ENCODE peak calls at places on chromosomes 16 and 17, in nine cellular contexts. H is GM04504, N is KG1, W is fibroblast of lung, A is activated B cell treated with CpG ODN at 0.5 μM for 24 hours, Q is kidney, Z is EH, K is WTC11, I is HCEC 1CT. S is an unnamed sample.

GRCh38 chr17:45001310-45001709 is 33.2 kb upstream of the C1QL1 start:
- DNase-seq in Q (no peak), H (no peak), K (no peak), Z (no peak), W (no peak), A (no peak), I (no peak), N (no peak), S (no peak)

GRCh38 chr17:7314719-7315569 is at the start of gene GPS2:
- DNase-seq in K (peak), Q (peak), Z (peak), H (peak), N (peak), I (peak), W (peak), A (peak), S (peak)

GRCh38 chr16:81324808-81325207 is 10.0 kb downstream of the GAN start:
- DNase-seq in Q (no peak), A (no peak), Z (peak), I (peak), K (no peak), H (no peak), N (no peak), W (no peak), S (no peak)

GRCh38 chr16:12398736-12399047 is 405.0 kb downstream of the CPPED1 start:
- DNase-seq in Z (no peak), W (no peak), K (no peak), I (no peak), N (no peak), H (no peak), A (no peak), Q (no peak), S (no peak)

GRCh38 chr17:69643686-69644085 is 229.2 kb downstream of the MAP2K6 start:
- DNase-seq in W (no peak), K (no peak), I (no peak), Q (no peak), H (no peak), A (no peak), N (no peak), Z (no peak), S (peak)

GRCh38 chr16:87765473-87765775 is 362 bp downstream of the KLHDC4 start:
- DNase-seq in I (no peak), K (no peak), Z (peak), N (no peak), H (no peak), A (no peak), Q (no peak), W (no peak), S (no peak)

GRCh38 chr17:44770526-44770925 is 11.7 kb downstream of the ADAM11 start:
- DNase-seq in W (no peak), I (no peak), N (no peak), Z (no peak), A (no peak), H (no peak), K (no peak), Q (no peak), S (no peak)

GRCh38 chr17:81405382-81406005 is 10.2 kb downstream of the BAHCC1 start:
- DNase-seq in K (no peak), H (no peak), W (peak), A (no peak), Q (peak), N (no peak), I (no peak), Z (peak), S (peak)

GRCh38 chr17:48990882-48991357 is 6.3 kb upstream of the IGF2BP1 start:
- DNase-seq in A (no peak), H (no peak), K (no peak), N (no peak), Z (no peak), I (no peak), W (no peak), Q (no peak), S (no peak)

GRCh38 chr17:55693244-55694216 is 29.1 kb downstream of the TMEM100 start:
- DNase-seq in I (peak), Q (no peak), A (no peak), N (no peak), H (peak), Z (peak), K (no peak), W (peak), S (no peak)